ENCODE peak calls at places on chromosome 5, in four cellular contexts. C, G, B and W are unnamed samples.
A peak's percentile ranks its signal among the peaks of the same experiment; 100 is the strongest.

GRCh38 chr5:147576646-147577535 is 67.0 kb upstream of the DPYSL3 start:
- DNase-seq in B (no peak), C (no peak), G (no peak), W (peak; percentile 24)

GRCh38 chr5:9516591-9516990 is 29.3 kb downstream of the SEMA5A start:
- DNase-seq in G (no peak), C (no peak), B (no peak), W (no peak)

GRCh38 chr5:140868721-140869554 is at the start of gene PCDHA11:
- DNase-seq in C (peak; percentile 45), G (no peak), B (peak; percentile 8), W (no peak)

GRCh38 chr5:38715671-38716070 is 130.1 kb upstream of the OSMR start:
- DNase-seq in G (no peak), C (peak; percentile 14), B (peak; percentile 10), W (no peak)

GRCh38 chr5:102959055-102959454 is 160.9 kb downstream of the GIN1 start:
- DNase-seq in G (no peak), B (peak; percentile 92), C (no peak), W (peak; percentile 82)

GRCh38 chr5:11814373-11814772 is 89.9 kb downstream of the CTNND2 start:
- DNase-seq in B (no peak), C (no peak), G (no peak), W (no peak)

GRCh38 chr5:149324639-149325038 is 20.7 kb upstream of the GRPEL2 start:
- DNase-seq in B (no peak), G (no peak), C (no peak), W (no peak)

GRCh38 chr5:108238936-108239887 is 142.7 kb downstream of the FBXL17 start:
- DNase-seq in G (no peak), C (no peak), B (peak; percentile 26), W (no peak)

GRCh38 chr5:151520294-151520693 is 70.8 kb downstream of the FAT2 start:
- DNase-seq in C (peak; percentile 9), G (no peak), B (no peak), W (no peak)

GRCh38 chr5:33679791-33680190 is 212.0 kb downstream of the ADAMTS12 start:
- DNase-seq in B (no peak), C (no peak), G (no peak), W (no peak)

GRCh38 chr5:54272746-54273145 is 37.6 kb downstream of the ARL15 start:
- DNase-seq in C (no peak), B (no peak), G (no peak), W (no peak)

GRCh38 chr5:139246394-139246793 is 47.1 kb upstream of the MATR3 start:
- DNase-seq in B (no peak), C (no peak), G (no peak), W (no peak)

GRCh38 chr5:9440517-9440916 is 105.4 kb downstream of the SEMA5A start:
- DNase-seq in G (no peak), C (no peak), B (no peak), W (no peak)

GRCh38 chr5:94314507-94315170 is 303.8 kb downstream of the KIAA0825 start:
- DNase-seq in C (no peak), B (no peak), G (no peak), W (no peak)

GRCh38 chr5:59786271-59786805 is 107.2 kb downstream of the PDE4D start:
- DNase-seq in C (no peak), B (no peak), G (no peak), W (no peak)

GRCh38 chr5:135426102-135427082 is 20.8 kb downstream of the DCANP1 start:
- DNase-seq in G (peak; percentile 12), B (peak; percentile 65), C (peak; percentile 66), W (peak; percentile 42)

GRCh38 chr5:56455417-56455816 is 222.3 kb upstream of the ANKRD55 start:
- DNase-seq in C (no peak), B (no peak), G (no peak), W (no peak)

GRCh38 chr5:160360310-160360709 is 10.1 kb downstream of the C1QTNF2 start:
- DNase-seq in G (no peak), C (no peak), B (no peak), W (no peak)

GRCh38 chr5:125578551-125578950 is 832.1 kb upstream of the ZNF608 start:
- DNase-seq in G (no peak), B (no peak), C (no peak), W (no peak)

GRCh38 chr5:98927242-98927987 is 1.4 kb downstream of the CHD1 start:
- DNase-seq in G (no peak), C (no peak), B (no peak), W (no peak)

GRCh38 chr5:44862808-44863207 is 54.1 kb downstream of the MRPS30 start:
- DNase-seq in B (peak; percentile 41), C (no peak), G (no peak), W (no peak)

GRCh38 chr5:79771387-79771786 is 81.8 kb downstream of the CMYA5 start:
- DNase-seq in B (no peak), G (no peak), C (no peak), W (no peak)

GRCh38 chr5:91170266-91170665 is 212.9 kb downstream of the ARRDC3 start:
- DNase-seq in B (no peak), C (no peak), G (no peak), W (no peak)

GRCh38 chr5:81789033-81789432 is 38.1 kb upstream of the SSBP2 start:
- DNase-seq in B (no peak), G (no peak), C (no peak), W (no peak)

GRCh38 chr5:142323480-142324376 is 1.1 kb downstream of the SPRY4 start:
- DNase-seq in G (no peak), C (no peak), B (no peak), W (no peak)

GRCh38 chr5:80284720-80285119 is 28.9 kb upstream of the SERINC5 start:
- DNase-seq in B (no peak), C (no peak), G (no peak), W (no peak)

GRCh38 chr5:178202541-178202940 is 1.8 kb upstream of the HNRNPAB start:
- DNase-seq in C (no peak), B (no peak), G (no peak), W (no peak)

GRCh38 chr5:169762338-169763095 is 125.4 kb downstream of the DOCK2 start:
- DNase-seq in B (no peak), C (no peak), G (no peak), W (no peak)

GRCh38 chr5:136036991-136037705 is 8.4 kb downstream of the TGFBI start:
- DNase-seq in G (peak; percentile 40), B (no peak), C (no peak), W (no peak)

GRCh38 chr5:101678494-101679193 is 617.4 kb downstream of the SLCO4C1 start:
- DNase-seq in C (peak; percentile 52), B (peak; percentile 59), G (peak; percentile 7), W (peak; percentile 69)

GRCh38 chr5:141349917-141350619 is at the start of gene PCDHGB1:
- DNase-seq in B (no peak), G (no peak), C (peak; percentile 75), W (no peak)

GRCh38 chr5:178208540-178209227 is 4.4 kb downstream of the HNRNPAB start:
- DNase-seq in C (no peak), B (no peak), G (no peak), W (no peak)

DNA sequence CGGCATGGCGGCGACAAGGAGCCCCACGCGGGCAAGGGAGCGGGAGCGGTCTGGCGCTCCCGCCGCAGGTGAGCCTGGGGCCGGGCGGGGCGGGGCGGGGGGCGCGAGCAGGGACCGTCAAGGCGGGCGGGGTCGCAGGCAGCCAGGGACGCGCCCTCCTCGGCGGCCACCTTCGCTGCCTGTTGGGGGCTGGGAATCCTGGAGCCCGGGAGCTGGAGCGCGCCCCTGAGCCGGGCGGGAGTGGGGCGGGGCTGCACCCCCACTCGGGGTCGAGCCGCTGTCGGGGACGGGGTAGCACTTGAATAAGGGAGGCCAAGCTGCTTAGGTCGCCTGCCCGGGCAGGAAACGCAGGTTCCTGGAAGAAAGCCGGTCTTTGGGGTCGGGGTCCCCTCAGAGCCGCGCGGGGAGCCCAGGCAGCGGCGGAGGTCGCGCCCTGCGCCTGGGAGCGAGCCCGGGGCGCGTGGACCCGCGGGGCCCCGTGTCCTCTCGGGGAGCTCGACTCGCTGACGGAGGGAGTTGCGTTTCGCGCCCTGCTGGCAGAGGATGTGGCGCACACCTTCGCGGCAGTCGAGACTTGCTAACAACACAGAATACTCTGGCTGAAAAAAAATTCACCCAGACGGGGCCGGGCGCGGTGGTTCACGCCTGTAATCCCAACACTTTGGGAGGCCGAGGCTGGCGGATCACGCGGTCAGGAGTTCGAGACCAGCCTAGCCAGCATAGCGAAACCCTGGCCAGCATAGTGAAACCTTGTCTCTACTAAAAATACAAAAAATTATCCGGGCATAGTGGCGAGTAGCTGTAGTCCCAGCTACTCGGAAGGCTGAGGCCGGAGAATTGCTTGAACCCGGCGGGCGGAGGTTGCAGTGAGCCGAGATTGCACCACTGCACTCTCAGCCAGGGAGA is 552 bp downstream of the OTULINL start:
- DNase-seq in G (no peak), C (no peak), B (peak; percentile 33), W (no peak)
- TF ChIP-seq REST in G (no peak), C (no peak), B (no peak), W (no peak)

DNA sequence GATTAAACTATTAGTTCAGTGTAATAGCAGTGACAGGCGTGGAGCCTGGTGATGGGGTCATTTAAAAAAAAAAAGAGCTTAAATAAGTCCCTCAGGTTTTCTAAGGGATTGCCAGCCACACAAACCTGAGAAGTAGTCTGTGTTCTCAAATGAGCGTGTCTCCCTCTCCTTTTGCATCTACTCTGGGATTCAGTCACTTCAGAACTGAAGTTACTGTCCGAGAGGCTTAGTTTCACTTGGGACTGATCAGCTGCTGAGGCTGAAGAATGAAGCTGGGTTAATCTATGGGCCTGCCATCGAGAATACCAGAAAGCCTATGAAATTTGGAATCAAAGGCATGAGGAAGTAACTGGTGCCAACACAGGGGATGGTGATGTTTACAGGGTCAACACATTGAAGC is 310.1 kb downstream of the ADAMTS6 start:
- DNase-seq in C (no peak), B (no peak), G (no peak), W (no peak)
- TF ChIP-seq SIN3A in C (no peak), B (no peak), G (no peak), W (no peak)

DNA sequence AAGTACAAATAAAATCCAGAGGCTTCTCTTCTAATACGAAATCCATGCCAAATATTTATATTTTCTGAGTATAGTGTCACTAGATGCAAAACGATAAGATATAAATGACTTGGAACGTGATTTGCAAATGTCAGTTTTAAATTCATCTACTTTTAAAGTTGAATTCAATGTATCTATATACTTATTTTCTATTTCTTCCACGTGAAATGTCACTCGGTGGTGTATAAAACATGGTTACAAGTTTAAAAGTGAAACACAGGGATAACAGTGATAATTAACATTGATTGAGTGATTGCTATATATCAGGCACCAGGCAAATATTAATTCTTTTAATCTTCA is 54.8 kb downstream of the HINT1 start:
- DNase-seq in C (no peak), G (no peak), B (no peak), W (no peak)
- TF ChIP-seq CTCF in C (no peak), G (no peak), B (no peak), W (peak; percentile 44)

DNA sequence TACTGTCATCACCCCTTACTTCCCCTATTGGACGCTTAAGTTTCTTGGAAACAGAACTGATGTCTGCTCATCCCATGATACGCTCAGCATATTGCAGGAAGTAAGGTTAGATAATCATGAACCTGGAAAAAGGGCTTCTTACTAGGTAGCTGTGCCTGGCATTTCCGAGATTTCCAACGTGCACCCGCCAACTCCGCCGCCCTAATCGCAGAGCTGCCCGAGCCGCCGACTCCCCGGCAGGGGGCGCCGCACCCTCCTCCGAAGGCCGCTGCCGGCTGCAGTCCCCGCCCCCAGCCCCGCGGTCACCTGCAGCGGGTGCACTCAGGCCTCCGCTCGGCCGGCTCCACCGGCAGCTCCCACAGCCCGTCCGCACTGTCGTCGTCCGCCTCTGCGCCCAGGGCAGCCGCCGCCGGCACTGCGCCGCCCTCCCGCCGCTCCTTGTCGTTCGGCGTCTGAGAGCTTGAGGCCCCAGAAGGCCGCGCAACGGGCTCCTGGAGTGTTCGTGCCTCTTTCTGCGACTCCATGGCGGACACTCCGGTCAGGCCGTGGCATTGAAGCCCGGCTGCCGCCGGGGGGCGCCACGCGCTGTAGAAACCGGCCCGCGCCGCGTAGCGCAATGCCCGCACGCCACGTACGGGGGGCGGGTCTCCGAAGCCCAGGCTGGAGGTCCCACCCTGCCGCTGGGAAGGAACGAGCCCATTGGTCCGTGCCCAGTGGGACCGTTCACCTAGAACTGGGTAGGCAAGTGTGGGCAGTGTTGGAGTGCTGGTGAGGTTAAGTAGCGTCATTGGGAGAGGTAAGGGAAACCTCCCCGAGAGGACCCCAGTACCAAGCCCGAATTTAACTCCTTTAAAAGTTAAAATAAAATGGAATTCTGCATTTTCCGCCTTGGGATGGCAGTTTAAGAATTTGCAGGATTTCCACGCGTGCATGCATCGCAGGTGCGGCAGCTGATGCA is at the start of gene DTWD2:
- DNase-seq in G (peak; percentile 81), C (peak; percentile 92), B (peak; percentile 89), W (peak; percentile 80)
- TF ChIP-seq REST in G (no peak), C (no peak), B (no peak), W (no peak)